ENCODE peak calls at places on chromosomes 3 and 15, in nine cellular contexts. J is pancreas; L is left ventricle myocardium inferior; Q is foreskin fibroblast; X is fibroblast of lung; T is HCT116; D is esophagus squamous epithelium; B is osteoblast; R is CD8-positive, alpha-beta T cell. I is an unnamed sample.

GRCh38 chr3:51282931-51283330 is 102.2 kb upstream of the MANF start:
- DNase-seq in J (no peak), L (no peak), Q (no peak), X (peak; percentile 86), T (no peak), D (no peak), B (peak; percentile 79), R (no peak), I (no peak)

GRCh38 chr15:53586815-53587214 is 172.6 kb downstream of the WDR72 start:
- DNase-seq in J (peak; percentile 39), L (no peak), Q (no peak), X (no peak), T (peak; percentile 28), D (no peak), B (no peak), R (no peak), I (no peak)

GRCh38 chr3:9499455-9500107 is 54.0 kb downstream of the LHFPL4 start:
- DNase-seq in J (no peak), L (no peak), Q (no peak), X (no peak), T (no peak), D (no peak), B (peak; percentile 82), R (no peak), I (no peak)

GRCh38 chr15:78455749-78456148 is 17.7 kb downstream of the IREB2 start:
- DNase-seq in J (no peak), L (no peak), Q (no peak), X (peak; percentile 4), T (no peak), D (no peak), B (no peak), R (no peak), I (no peak)

GRCh38 chr3:15794842-15795562 is 2.8 kb downstream of the ANKRD28 start:
- DNase-seq in J (no peak), L (no peak), Q (no peak), X (no peak), T (no peak), D (no peak), B (peak; percentile 39), R (no peak), I (no peak)

GRCh38 chr3:123766195-123767019 is 117.7 kb downstream of the MYLK start:
- DNase-seq in J (no peak), L (no peak), Q (no peak), X (no peak), T (no peak), D (no peak), B (no peak), R (no peak), I (no peak)

GRCh38 chr3:161349529-161350278 is 21.6 kb downstream of the SPTSSB start:
- DNase-seq in J (no peak), L (no peak), Q (peak; percentile 86), X (peak; percentile 97), T (peak; percentile 90), D (no peak), B (peak; percentile 89), R (peak; percentile 57), I (no peak)

GRCh38 chr15:51022206-51022605 is 72.5 kb downstream of the TNFAIP8L3 start:
- DNase-seq in J (no peak), L (no peak), Q (no peak), X (peak; percentile 10), T (no peak), D (no peak), B (no peak), R (no peak), I (no peak)

GRCh38 chr3:177893321-177893720 is 642.9 kb upstream of the KCNMB2 start:
- DNase-seq in J (no peak), L (no peak), Q (no peak), X (no peak), T (peak; percentile 3), D (no peak), B (no peak), R (no peak), I (no peak)

GRCh38 chr3:45644063-45644462 is 45.1 kb upstream of the SACM1L start:
- DNase-seq in J (no peak), L (no peak), Q (peak; percentile 79), X (peak; percentile 83), T (no peak), D (no peak), B (peak; percentile 87), R (no peak), I (no peak)

GRCh38 chr3:157156844-157157635 is 2.9 kb downstream of the CCNL1 start:
- DNase-seq in J (no peak), L (no peak), Q (no peak), X (peak; percentile 40), T (no peak), D (no peak), B (no peak), R (no peak), I (no peak)
- H3K4me3 ChIP-seq in J (no peak overlapping the region), L (peak overlapping the region; percentile 83), Q (peak overlapping the region; percentile 74), X (peak overlapping the region; percentile 99), T (no peak overlapping the region), D (peak overlapping the region; percentile 97), B (peak overlapping the region; percentile 73), R (peak overlapping the region; percentile 84), I (peak overlapping the region; percentile 98)

GRCh38 chr3:152271465-152272035 is 2.8 kb downstream of the MBNL1 start:
- DNase-seq in J (no peak), L (no peak), Q (no peak), X (no peak), T (no peak), D (no peak), B (no peak), R (no peak), I (no peak)

GRCh38 chr3:152272771-152273242 is 4.1 kb downstream of the MBNL1 start:
- DNase-seq in J (no peak), L (no peak), Q (peak; percentile 81), X (peak; percentile 90), T (no peak), D (no peak), B (no peak), R (peak; percentile 33), I (no peak)

GRCh38 chr3:152270145-152270870 is 1.6 kb downstream of the MBNL1 start:
- DNase-seq in J (no peak), L (no peak), Q (no peak), X (peak; percentile 29), T (no peak), D (no peak), B (no peak), R (no peak), I (no peak)

GRCh38 chr3:152269423-152270144 is 855 bp downstream of the MBNL1 start:
- DNase-seq in J (peak; percentile 37), L (no peak), Q (peak; percentile 89), X (peak; percentile 94), T (no peak), D (no peak), B (peak; percentile 48), R (peak; percentile 81), I (peak; percentile 15)

GRCh38 chr3:152270944-152271343 is 2.2 kb downstream of the MBNL1 start:
- DNase-seq in J (no peak), L (no peak), Q (no peak), X (no peak), T (no peak), D (no peak), B (no peak), R (no peak), I (no peak)
- H3K4me3 ChIP-seq in J (peak overlapping the region; percentile 69), L (peak overlapping the region; percentile 90), Q (peak overlapping the region; percentile 73), X (peak overlapping the region; percentile 96), T (peak overlapping the region; percentile 88), D (peak overlapping the region; percentile 94), B (peak overlapping the region; percentile 91), R (peak overlapping the region; percentile 94), I (peak overlapping the region; percentile 89)

GRCh38 chr3:188403404-188403803 is 249.4 kb downstream of the LPP start:
- DNase-seq in J (no peak), L (no peak), Q (no peak), X (no peak), T (no peak), D (no peak), B (no peak), R (no peak), I (no peak)

GRCh38 chr3:188407158-188407880 is 253.4 kb downstream of the LPP start:
- DNase-seq in J (no peak), L (no peak), Q (peak; percentile 26), X (peak; percentile 59), T (no peak), D (no peak), B (peak; percentile 35), R (no peak), I (no peak)

GRCh38 chr3:188402229-188402628 is 248.3 kb downstream of the LPP start:
- DNase-seq in J (no peak), L (no peak), Q (no peak), X (no peak), T (no peak), D (no peak), B (no peak), R (no peak), I (no peak)

GRCh38 chr3:188404124-188404523 is 250.2 kb downstream of the LPP start:
- DNase-seq in J (no peak), L (no peak), Q (no peak), X (no peak), T (no peak), D (no peak), B (no peak), R (no peak), I (no peak)

DNA sequence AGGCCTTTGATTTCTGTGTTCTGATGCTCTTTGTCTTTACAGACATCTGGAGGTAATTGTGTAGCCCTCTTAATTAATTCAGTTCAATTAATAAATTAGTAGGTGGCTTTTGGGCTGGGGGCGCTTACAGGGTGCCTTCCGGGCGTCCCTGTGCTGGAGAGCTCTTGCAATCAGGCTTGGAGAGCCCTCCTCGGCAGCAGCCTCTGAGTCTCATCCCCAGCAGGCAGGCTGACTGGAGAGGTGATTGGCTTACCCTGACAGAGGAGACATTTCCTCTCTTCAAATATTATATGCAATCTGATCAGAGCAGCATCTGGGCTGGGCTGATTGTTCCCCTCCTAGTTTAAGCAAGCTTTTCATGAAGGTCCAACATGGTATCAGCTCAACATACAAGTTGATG is 250.7 kb downstream of the LPP start:
- DNase-seq in J (no peak), L (no peak), Q (no peak), X (no peak), T (no peak), D (no peak), B (no peak), R (no peak), I (no peak)
- H3K4me3 ChIP-seq in J (no peak overlapping the region), L (no peak overlapping the region), Q (no peak overlapping the region), X (no peak overlapping the region), T (no peak overlapping the region), D (no peak overlapping the region), B (no peak overlapping the region), R (no peak overlapping the region), I (no peak overlapping the region)

GRCh38 chr3:42772670-42773408 is at the start of gene CCDC13:
- DNase-seq in J (peak; percentile 93), L (peak; percentile 97), Q (peak; percentile 90), X (peak; percentile 89), T (no peak), D (peak; percentile 79), B (peak; percentile 97), R (peak; percentile 85), I (peak; percentile 84)

GRCh38 chr3:42780398-42780797 is 7.3 kb upstream of the CCDC13 start:
- DNase-seq in J (no peak), L (no peak), Q (no peak), X (no peak), T (no peak), D (no peak), B (no peak), R (no peak), I (no peak)

GRCh38 chr3:42780892-42781700 is 8.0 kb upstream of the CCDC13 start:
- DNase-seq in J (no peak), L (no peak), Q (peak; percentile 77), X (peak; percentile 62), T (peak; percentile 54), D (no peak), B (peak; percentile 62), R (no peak), I (no peak)

GRCh38 chr3:42773409-42773751 is 327 bp upstream of the CCDC13 start:
- DNase-seq in J (no peak), L (no peak), Q (no peak), X (no peak), T (no peak), D (no peak), B (no peak), R (no peak), I (no peak)

GRCh38 chr3:42778644-42779043 is 5.6 kb upstream of the CCDC13 start:
- DNase-seq in J (no peak), L (no peak), Q (peak; percentile 86), X (peak; percentile 45), T (no peak), D (no peak), B (peak; percentile 88), R (no peak), I (no peak)
- H3K4me3 ChIP-seq in J (no peak overlapping the region), L (no peak overlapping the region), Q (no peak overlapping the region), X (no peak overlapping the region), T (no peak overlapping the region), D (no peak overlapping the region), B (no peak overlapping the region), R (no peak overlapping the region), I (no peak overlapping the region)